ENCODE peak calls at places on chromosomes 5 and 9, in nine cellular contexts. L, F, M, S, I, U, D, Y and A are unnamed samples.

GRCh38 chr5:83099445-83099844 is 22.1 kb downstream of the XRCC4 start:
- DNase-seq in Y (no peak), I (no peak), F (no peak), S (no peak), D (no peak), L (no peak), M (no peak), U (no peak), A (no peak)

GRCh38 chr5:169006206-169006605 is 294.7 kb downstream of the SLIT3 start:
- DNase-seq in M (no peak), L (no peak), D (no peak), Y (no peak), S (no peak), U (no peak), F (no peak), I (no peak), A (no peak)

GRCh38 chr9:99855467-99856176 is 33.9 kb downstream of the NR4A3 start:
- DNase-seq in M (no peak), D (no peak), L (no peak), U (no peak), S (no peak), F (no peak), I (no peak), Y (no peak), A (no peak)

GRCh38 chr5:42306287-42306686 is 117.0 kb upstream of the GHR start:
- DNase-seq in F (no peak), M (no peak), L (no peak), I (no peak), Y (no peak), U (no peak), D (no peak), S (no peak), A (no peak)

GRCh38 chr5:172858990-172859811 is 25.1 kb downstream of the ERGIC1 start:
- DNase-seq in L (no peak), F (peak; percentile 70), I (no peak), S (peak; percentile 74), Y (no peak), U (peak; percentile 70), M (peak; percentile 86), D (no peak), A (peak; percentile 82)

GRCh38 chr9:114869845-114870244 is 60.5 kb downstream of the TNFSF8 start:
- DNase-seq in L (no peak), D (no peak), M (no peak), F (no peak), S (no peak), U (no peak), Y (no peak), I (peak; percentile 29), A (no peak)

GRCh38 chr5:148805323-148806290 is 20.8 kb upstream of the ADRB2 start:
- DNase-seq in L (peak; percentile 45), M (no peak), Y (no peak), U (no peak), S (peak; percentile 37), F (no peak), I (no peak), D (no peak), A (peak; percentile 59)

GRCh38 chr5:31703757-31704156 is 64.8 kb downstream of the PDZD2 start:
- DNase-seq in I (no peak), Y (no peak), D (no peak), M (no peak), F (no peak), S (no peak), L (no peak), U (no peak), A (no peak)

GRCh38 chr5:72106922-72107873 is at the start of gene MAP1B:
- DNase-seq in L (peak; percentile 14), D (no peak), I (peak; percentile 87), F (peak; percentile 82), U (peak; percentile 43), M (peak; percentile 86), Y (no peak), S (peak; percentile 82), A (peak; percentile 53)

GRCh38 chr9:70519912-70520724 is 105.7 kb upstream of the KLF9 start:
- DNase-seq in I (no peak), M (no peak), D (no peak), U (no peak), S (no peak), Y (no peak), F (no peak), L (peak; percentile 13), A (peak; percentile 77)

GRCh38 chr5:16585028-16585667 is 31.6 kb downstream of the RETREG1 start:
- DNase-seq in I (no peak), S (no peak), U (no peak), D (no peak), L (no peak), Y (no peak), F (no peak), M (no peak), A (no peak)

GRCh38 chr5:175657593-175658271 is at the start of gene HRH2:
- DNase-seq in S (no peak), Y (no peak), F (peak; percentile 29), I (no peak), U (no peak), D (peak; percentile 55), M (peak; percentile 67), L (peak; percentile 62), A (no peak)

GRCh38 chr9:99660191-99660636 is 161.5 kb upstream of the NR4A3 start:
- DNase-seq in I (no peak), D (no peak), S (no peak), U (no peak), M (no peak), Y (peak; percentile 67), L (no peak), F (no peak), A (peak; percentile 43)

GRCh38 chr9:132350861-132351315 is 3.9 kb downstream of the SETX start:
- DNase-seq in Y (peak; percentile 18), M (no peak), U (no peak), S (peak; percentile 5), D (no peak), L (no peak), F (peak; percentile 19), I (no peak), A (no peak)

GRCh38 chr9:3992924-3993323 is 306.9 kb downstream of the GLIS3 start:
- DNase-seq in D (no peak), L (no peak), M (no peak), I (no peak), Y (no peak), U (no peak), F (peak; percentile 67), S (peak; percentile 58), A (peak; percentile 27)

GRCh38 chr5:157387683-157388093 is 72.3 kb upstream of the NIPAL4 start:
- DNase-seq in L (no peak), M (peak; percentile 85), S (peak; percentile 96), I (no peak), D (no peak), U (no peak), Y (no peak), F (peak; percentile 89), A (peak; percentile 96)

GRCh38 chr9:84266087-84266561 is 74.4 kb downstream of the SLC28A3 start:
- DNase-seq in S (no peak), F (no peak), Y (no peak), M (peak; percentile 19), U (no peak), L (peak; percentile 23), I (no peak), D (no peak), A (no peak)

GRCh38 chr9:128787583-128788156 is 617 bp downstream of the TBC1D13 start:
- DNase-seq in L (no peak), I (no peak), D (no peak), Y (no peak), S (no peak), U (no peak), F (peak; percentile 24), M (no peak), A (peak; percentile 21)

GRCh38 chr5:25544652-25545249 is 900.0 kb upstream of the CDH10 start:
- DNase-seq in I (peak; percentile 55), Y (no peak), L (no peak), U (peak; percentile 0), D (no peak), M (peak; percentile 73), S (peak; percentile 36), F (no peak), A (peak; percentile 30)

GRCh38 chr5:43400082-43400481 is 12.1 kb downstream of the CCL28 start:
- DNase-seq in S (peak; percentile 33), M (no peak), U (no peak), F (peak; percentile 46), Y (no peak), D (no peak), I (no peak), L (no peak), A (peak; percentile 18)

GRCh38 chr5:83741571-83741970 is 20.9 kb upstream of the HAPLN1 start:
- DNase-seq in M (no peak), I (no peak), U (no peak), D (no peak), Y (no peak), L (no peak), S (no peak), F (no peak), A (no peak)

GRCh38 chr5:97425511-97425910 is 242.5 kb upstream of the RIOK2 start:
- DNase-seq in F (peak; percentile 31), I (no peak), L (no peak), S (no peak), M (no peak), D (no peak), Y (no peak), U (no peak), A (peak; percentile 45)

GRCh38 chr9:33817327-33818166 is 587 bp downstream of the UBE2R2 start:
- DNase-seq in U (peak; percentile 42), I (peak; percentile 31), F (peak; percentile 80), Y (peak; percentile 38), M (peak; percentile 85), D (peak; percentile 69), L (peak; percentile 67), S (peak; percentile 70), A (peak; percentile 72)

GRCh38 chr5:78661044-78661443 is 12.5 kb upstream of the LHFPL2 start:
- DNase-seq in L (no peak), M (no peak), F (no peak), S (no peak), D (no peak), Y (no peak), U (no peak), I (no peak), A (no peak)

GRCh38 chr5:53303105-53303504 is 177.3 kb upstream of the FST start:
- DNase-seq in M (no peak), I (no peak), L (no peak), D (no peak), S (peak; percentile 84), Y (no peak), F (peak; percentile 64), U (no peak), A (no peak)

GRCh38 chr9:133733421-133734250 is 4.5 kb downstream of the SARDH start:
- DNase-seq in S (no peak), Y (no peak), I (no peak), D (no peak), L (no peak), F (no peak), U (no peak), M (no peak), A (peak; percentile 24)

GRCh38 chr9:5435912-5436311 is 1.8 kb downstream of the PLGRKT start:
- DNase-seq in Y (no peak), D (no peak), I (no peak), U (no peak), S (no peak), L (no peak), F (no peak), M (no peak), A (no peak)

GRCh38 chr5:36389245-36389644 is 87.5 kb upstream of the RANBP3L start:
- DNase-seq in M (no peak), D (no peak), Y (no peak), S (peak; percentile 23), L (no peak), I (no peak), U (no peak), F (peak; percentile 55), A (no peak)

GRCh38 chr9:75089369-75089766 is 1.1 kb downstream of the OSTF1 start:
- DNase-seq in F (no peak), D (no peak), L (no peak), U (no peak), Y (no peak), S (no peak), I (no peak), M (no peak), A (no peak)

GRCh38 chr5:5632678-5633077 is 210.2 kb downstream of the ICE1 start:
- DNase-seq in U (no peak), M (no peak), Y (no peak), S (no peak), L (no peak), I (no peak), D (no peak), F (no peak), A (no peak)

GRCh38 chr9:22548625-22549024 is 102.0 kb downstream of the DMRTA1 start:
- DNase-seq in L (no peak), S (no peak), M (no peak), D (no peak), U (no peak), Y (no peak), I (no peak), F (no peak), A (no peak)